ENCODE peak calls at places on chromosome 4, in five cellular contexts. One of them, this sample, is unnamed.

GRCh38 chr4:75207902-75208301 is 275.0 kb downstream of the PARM1 start:
- DNase-seq in ovary: no peak
- DNase-seq in foreskin keratinocyte: no peak
- DNase-seq in colonic mucosa: no peak
- DNase-seq in H9: no peak
- DNase-seq in this sample: no peak

GRCh38 chr4:150126201-150126879 is 48.1 kb downstream of the DCLK2 start:
- DNase-seq in ovary: no peak
- DNase-seq in foreskin keratinocyte: no peak
- DNase-seq in colonic mucosa: no peak
- DNase-seq in H9: no peak
- DNase-seq in this sample: no peak

GRCh38 chr4:8907596-8908205 is 36.1 kb upstream of the HMX1 start:
- DNase-seq in ovary: peak; percentile 8
- DNase-seq in foreskin keratinocyte: no peak
- DNase-seq in colonic mucosa: no peak
- DNase-seq in H9: peak; percentile 24
- DNase-seq in this sample: no peak

GRCh38 chr4:34720563-34720962 is 1523.8 kb downstream of the ARAP2 start:
- DNase-seq in ovary: no peak
- DNase-seq in foreskin keratinocyte: peak; percentile 35
- DNase-seq in colonic mucosa: no peak
- DNase-seq in H9: no peak
- DNase-seq in this sample: no peak

GRCh38 chr4:142274137-142274536 is 572.0 kb downstream of the INPP4B start:
- DNase-seq in ovary: no peak
- DNase-seq in foreskin keratinocyte: peak; percentile 81
- DNase-seq in colonic mucosa: no peak
- DNase-seq in H9: no peak
- DNase-seq in this sample: no peak

GRCh38 chr4:4689694-4690440 is 148.0 kb upstream of the STX18 start:
- DNase-seq in ovary: no peak
- DNase-seq in foreskin keratinocyte: no peak
- DNase-seq in colonic mucosa: no peak
- DNase-seq in H9: no peak
- DNase-seq in this sample: no peak

GRCh38 chr4:168415911-168416310 is 64.4 kb downstream of the DDX60L start:
- DNase-seq in ovary: no peak
- DNase-seq in foreskin keratinocyte: no peak
- DNase-seq in colonic mucosa: no peak
- DNase-seq in H9: no peak
- DNase-seq in this sample: no peak

GRCh38 chr4:108738307-108738706 is 24.5 kb downstream of the ETNPPL start:
- DNase-seq in ovary: no peak
- DNase-seq in foreskin keratinocyte: peak; percentile 40
- DNase-seq in colonic mucosa: no peak
- DNase-seq in H9: no peak
- DNase-seq in this sample: no peak

GRCh38 chr4:73299548-73300280 is 41.1 kb upstream of the ANKRD17 start:
- DNase-seq in ovary: no peak
- DNase-seq in foreskin keratinocyte: no peak
- DNase-seq in colonic mucosa: no peak
- DNase-seq in H9: no peak
- DNase-seq in this sample: no peak

GRCh38 chr4:83285022-83285387 is 407 bp upstream of the COQ2 start:
- DNase-seq in ovary: no peak
- DNase-seq in foreskin keratinocyte: peak; percentile 34
- DNase-seq in colonic mucosa: peak; percentile 53
- DNase-seq in H9: no peak
- DNase-seq in this sample: no peak

GRCh38 chr4:87941537-87942392 is 33.7 kb upstream of the SPP1 start:
- DNase-seq in ovary: no peak
- DNase-seq in foreskin keratinocyte: no peak
- DNase-seq in colonic mucosa: no peak
- DNase-seq in H9: no peak
- DNase-seq in this sample: no peak

GRCh38 chr4:117093581-117093980 is 8.2 kb upstream of the TRAM1L1 start:
- DNase-seq in ovary: no peak
- DNase-seq in foreskin keratinocyte: no peak
- DNase-seq in colonic mucosa: no peak
- DNase-seq in H9: no peak
- DNase-seq in this sample: no peak

GRCh38 chr4:37130465-37130864 is 114.1 kb upstream of the NWD2 start:
- DNase-seq in ovary: no peak
- DNase-seq in foreskin keratinocyte: peak; percentile 49
- DNase-seq in colonic mucosa: no peak
- DNase-seq in H9: no peak
- DNase-seq in this sample: no peak
- H3K27ac ChIP-seq in ovary: no peak overlapping the region
- H3K27ac ChIP-seq in foreskin keratinocyte: no peak overlapping the region
- H3K27ac ChIP-seq in colonic mucosa: no peak overlapping the region
- H3K27ac ChIP-seq in H9: no peak overlapping the region
- H3K27ac ChIP-seq in this sample: no peak overlapping the region

DNA sequence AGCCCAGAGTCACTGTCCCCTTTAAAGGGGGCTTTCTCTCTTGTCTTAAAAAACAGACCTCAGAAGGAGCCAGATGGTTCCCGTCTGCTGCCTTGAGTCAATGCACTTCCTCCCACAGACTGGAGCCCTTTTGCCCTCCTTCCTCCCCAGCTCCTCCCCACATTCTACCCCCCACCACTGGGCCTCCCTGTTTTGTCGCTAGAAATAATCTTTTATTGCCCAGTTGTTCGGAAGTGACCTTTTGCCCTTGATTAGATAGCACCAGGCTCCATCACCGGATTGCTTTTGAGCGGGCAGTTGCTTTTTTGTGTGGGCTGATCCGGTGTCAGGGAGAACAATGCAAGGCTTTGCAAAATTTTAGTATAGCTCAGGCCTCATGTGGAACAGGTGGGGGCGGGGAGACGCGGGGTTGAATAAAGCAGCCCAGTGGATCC is 47.7 kb downstream of the SPRY1 start:
- DNase-seq in ovary: peak; percentile 49
- DNase-seq in foreskin keratinocyte: no peak
- DNase-seq in colonic mucosa: peak; percentile 63
- DNase-seq in H9: peak; percentile 65
- DNase-seq in this sample: no peak
- H3K27ac ChIP-seq in ovary: no peak overlapping the region
- H3K27ac ChIP-seq in foreskin keratinocyte: no peak overlapping the region
- H3K27ac ChIP-seq in colonic mucosa: peak overlapping the region; percentile 2
- H3K27ac ChIP-seq in H9: peak overlapping the region; percentile 44
- H3K27ac ChIP-seq in this sample: no peak overlapping the region

GRCh38 chr4:176781739-176782100 is 11.0 kb downstream of the VEGFC start:
- DNase-seq in ovary: no peak
- DNase-seq in foreskin keratinocyte: no peak
- DNase-seq in colonic mucosa: no peak
- DNase-seq in H9: no peak
- DNase-seq in this sample: no peak
- H3K27ac ChIP-seq in ovary: no peak overlapping the region
- H3K27ac ChIP-seq in foreskin keratinocyte: peak overlapping the region; percentile 8
- H3K27ac ChIP-seq in colonic mucosa: no peak overlapping the region
- H3K27ac ChIP-seq in H9: no peak overlapping the region
- H3K27ac ChIP-seq in this sample: no peak overlapping the region

DNA sequence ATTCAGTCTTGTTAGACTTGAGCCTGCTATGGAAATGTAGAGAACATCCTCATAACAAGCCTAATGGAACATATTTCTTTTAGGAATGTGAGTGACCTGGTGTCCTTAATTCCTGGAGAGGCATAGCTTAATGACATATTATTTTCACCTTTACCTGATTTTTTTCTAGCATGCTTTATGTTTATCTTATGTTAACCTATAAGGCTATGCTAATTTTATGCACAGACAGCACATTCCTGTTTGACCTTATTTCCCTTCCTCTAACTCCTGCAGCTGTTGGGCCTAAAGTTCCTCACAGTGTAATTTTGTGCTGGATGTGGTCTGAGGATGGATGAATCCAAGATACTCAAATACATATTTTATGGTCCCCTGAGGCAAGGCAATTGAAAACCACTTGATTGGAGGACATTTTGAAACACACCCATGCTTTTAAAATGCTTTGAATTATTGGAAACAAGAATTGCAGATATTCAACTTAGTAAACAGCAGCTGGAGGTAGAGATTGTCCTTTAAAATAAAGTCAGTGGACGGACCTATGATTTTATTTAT is 111.5 kb downstream of the LARP7 start:
- DNase-seq in ovary: no peak
- DNase-seq in foreskin keratinocyte: no peak
- DNase-seq in colonic mucosa: no peak
- DNase-seq in H9: no peak
- DNase-seq in this sample: no peak
- H3K27ac ChIP-seq in ovary: no peak overlapping the region
- H3K27ac ChIP-seq in foreskin keratinocyte: no peak overlapping the region
- H3K27ac ChIP-seq in colonic mucosa: no peak overlapping the region
- H3K27ac ChIP-seq in H9: peak overlapping the region; percentile 78
- H3K27ac ChIP-seq in this sample: no peak overlapping the region

This sample was measured in caudate nucleus.